ENCODE peak calls at places on chromosomes 16 and 17, in five cellular contexts. Y, N, M, E and S are unnamed samples.

GRCh38 chr17:180380-181212 is 854 bp downstream of the DOC2B start:
- DNase-seq in Y (no peak), N (no peak), M (no peak), E (no peak), S (no peak)

GRCh38 chr17:78255953-78256704 is 24.7 kb downstream of the TMEM235 start:
- DNase-seq in Y (no peak), N (no peak), M (no peak), E (no peak), S (no peak)

GRCh38 chr16:27787661-27788060 is 237.7 kb downstream of the KATNIP start:
- DNase-seq in Y (no peak), N (no peak), M (no peak), E (no peak), S (no peak)

GRCh38 chr17:30304778-30305177 is 13.0 kb upstream of the BLMH start:
- DNase-seq in Y (no peak), N (no peak), M (no peak), E (no peak), S (no peak)

GRCh38 chr17:78787444-78787843 is 5.4 kb upstream of the CYTH1 start:
- DNase-seq in Y (no peak), N (no peak), M (no peak), E (no peak), S (no peak)

GRCh38 chr16:31052131-31052530 is 18.8 kb downstream of the STX4 start:
- DNase-seq in Y (peak; percentile 89), N (peak; percentile 78), M (peak; percentile 30), E (peak; percentile 54), S (peak; percentile 86)

GRCh38 chr17:48047741-48048320 is 328 bp upstream of the NFE2L1 start:
- DNase-seq in Y (peak; percentile 99), N (peak; percentile 100), M (peak; percentile 100), E (peak; percentile 99), S (peak; percentile 100)

GRCh38 chr17:41404024-41404651 is 6.7 kb upstream of the KRT31 start:
- DNase-seq in Y (peak; percentile 98), N (no peak), M (no peak), E (no peak), S (no peak)

GRCh38 chr17:14428640-14429029 is 127.8 kb downstream of the HS3ST3B1 start:
- DNase-seq in Y (no peak), N (peak; percentile 62), M (no peak), E (no peak), S (peak; percentile 4)

GRCh38 chr16:67158637-67159600 is 790 bp downstream of the TRADD start:
- DNase-seq in Y (no peak), N (peak; percentile 93), M (peak; percentile 56), E (no peak), S (peak; percentile 54)

GRCh38 chr16:68504066-68504465 is 35.0 kb upstream of the ZFP90 start:
- DNase-seq in Y (no peak), N (no peak), M (no peak), E (no peak), S (no peak)

GRCh38 chr16:14444979-14445810 is 184.9 kb downstream of the PARN start:
- DNase-seq in Y (no peak), N (no peak), M (no peak), E (no peak), S (no peak)

GRCh38 chr17:9233761-9234160 is 212.5 kb downstream of the NTN1 start:
- DNase-seq in Y (no peak), N (no peak), M (no peak), E (no peak), S (no peak)

GRCh38 chr17:4584835-4585187 is 482 bp downstream of the SMTNL2 start:
- DNase-seq in Y (no peak), N (no peak), M (no peak), E (no peak), S (no peak)

GRCh38 chr16:50266337-50267091 is at the start of gene ADCY7:
- DNase-seq in Y (peak; percentile 83), N (peak; percentile 92), M (peak; percentile 63), E (no peak), S (peak; percentile 81)

GRCh38 chr16:50263060-50263909 is 3.1 kb upstream of the ADCY7 start:
- DNase-seq in Y (no peak), N (peak; percentile 42), M (no peak), E (no peak), S (no peak)

GRCh38 chr16:50265716-50266336 is 525 bp upstream of the ADCY7 start:
- DNase-seq in Y (no peak), N (peak; percentile 45), M (no peak), E (no peak), S (no peak)

GRCh38 chr16:50265260-50265659 is 1.1 kb upstream of the ADCY7 start:
- DNase-seq in Y (no peak), N (peak; percentile 73), M (no peak), E (no peak), S (peak; percentile 49)

DNA sequence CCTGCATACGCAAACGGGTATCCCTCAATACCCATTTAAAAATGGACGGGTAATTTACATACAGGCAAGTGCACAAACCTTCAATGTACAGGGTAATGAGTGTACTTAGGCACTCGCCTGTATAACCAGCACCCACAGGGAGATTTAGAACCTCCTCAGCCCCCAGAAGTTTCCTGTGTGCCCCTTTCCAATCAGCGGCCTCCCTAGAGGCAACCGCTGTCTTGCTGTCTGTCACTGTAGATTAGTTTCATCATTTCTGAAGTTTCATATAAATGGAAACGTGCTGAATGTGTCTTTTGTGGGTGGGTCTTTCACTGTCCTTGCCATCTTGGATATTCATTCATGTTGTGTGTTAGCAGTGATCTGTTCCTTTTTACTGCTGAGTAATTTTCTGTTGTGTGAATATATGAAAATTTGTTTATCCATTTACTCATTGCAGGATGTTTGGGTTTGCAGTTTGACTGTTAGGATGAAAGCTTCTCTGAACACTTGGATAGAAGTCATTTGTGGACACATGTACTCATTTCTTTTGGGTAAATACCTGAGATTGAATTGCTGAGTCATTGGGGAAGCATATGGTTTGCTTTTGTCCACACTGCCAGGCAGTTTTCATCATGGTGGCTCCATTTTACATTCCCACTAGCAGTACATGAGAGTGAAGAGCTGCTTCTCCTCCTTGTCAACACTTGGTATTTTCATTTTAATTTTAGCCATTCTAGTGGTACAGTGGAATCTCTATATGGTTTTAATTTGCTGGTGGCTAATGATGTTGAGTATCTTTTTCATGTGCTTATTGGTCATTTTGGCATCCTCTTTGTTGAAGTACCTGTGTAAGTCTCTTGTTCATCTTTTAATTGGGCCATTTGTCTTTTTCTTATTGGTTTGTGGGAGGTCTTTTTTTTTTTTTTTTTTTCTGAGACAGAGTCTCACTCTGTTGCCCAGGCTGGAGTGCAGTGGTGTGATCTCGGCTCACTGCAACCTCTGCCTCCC is 2.1 kb upstream of the ADCY7 start:
- DNase-seq in Y (peak; percentile 39), N (no peak), M (no peak), E (no peak), S (no peak)
- H3K4me3 ChIP-seq in Y (no peak overlapping the region), N (no peak overlapping the region), M (no peak overlapping the region), E (no peak overlapping the region), S (no peak overlapping the region)

GRCh38 chr16:84800118-84800517 is 19.7 kb upstream of the CRISPLD2 start:
- DNase-seq in Y (no peak), N (no peak), M (no peak), E (no peak), S (no peak)

GRCh38 chr16:84791501-84791900 is 28.3 kb upstream of the CRISPLD2 start:
- DNase-seq in Y (no peak), N (no peak), M (no peak), E (no peak), S (no peak)

GRCh38 chr16:84791088-84791487 is 28.7 kb upstream of the CRISPLD2 start:
- DNase-seq in Y (peak; percentile 28), N (no peak), M (no peak), E (no peak), S (peak; percentile 86)

GRCh38 chr16:84794626-84795025 is 25.2 kb upstream of the CRISPLD2 start:
- DNase-seq in Y (no peak), N (no peak), M (no peak), E (no peak), S (no peak)

DNA sequence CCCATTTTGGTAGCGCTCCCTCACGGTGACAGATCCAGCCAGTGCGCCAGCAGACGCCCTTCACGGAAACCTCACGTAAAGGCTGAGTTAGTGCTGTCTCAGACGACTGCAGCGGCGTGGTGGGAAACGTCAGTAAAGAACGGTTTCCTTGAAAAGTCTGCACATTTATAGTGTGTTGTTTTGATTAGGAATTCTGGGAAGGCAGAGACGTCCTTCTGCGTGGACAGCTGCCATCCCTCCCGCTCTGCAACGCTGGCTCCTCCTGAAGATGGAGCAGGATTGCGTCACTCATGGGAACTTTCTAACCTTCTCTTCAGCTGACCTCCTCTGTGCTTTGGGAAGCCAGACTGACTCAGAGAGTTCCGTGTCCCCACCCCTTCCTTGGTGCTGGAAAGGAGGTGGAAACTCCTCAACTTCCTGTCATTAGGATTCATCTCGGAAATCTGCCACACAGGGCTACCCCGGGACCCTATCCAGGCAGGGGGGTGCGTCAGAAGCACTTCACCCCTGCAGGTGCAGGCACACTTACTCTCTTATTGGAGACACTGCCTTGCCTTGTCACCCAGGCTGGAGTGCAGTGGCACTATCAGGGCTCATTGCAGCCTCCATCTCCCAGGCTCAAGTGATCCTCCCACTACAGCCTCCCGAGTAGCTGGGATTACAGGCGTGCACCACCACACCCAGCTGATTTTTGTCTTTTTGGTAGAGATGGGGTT is 24.3 kb upstream of the CRISPLD2 start:
- DNase-seq in Y (peak; percentile 85), N (peak; percentile 75), M (peak; percentile 57), E (peak; percentile 83), S (no peak)
- H3K4me3 ChIP-seq in Y (no peak overlapping the region), N (no peak overlapping the region), M (no peak overlapping the region), E (no peak overlapping the region), S (no peak overlapping the region)

GRCh38 chr17:82492647-82493516 is 26.6 kb upstream of the FOXK2 start:
- DNase-seq in Y (peak; percentile 71), N (no peak), M (no peak), E (no peak), S (no peak)
- H3K4me3 ChIP-seq in Y (no peak overlapping the region), N (no peak overlapping the region), M (no peak overlapping the region), E (no peak overlapping the region), S (no peak overlapping the region)

GRCh38 chr16:89563639-89564392 is 3.3 kb downstream of the RPL13 start:
- DNase-seq in Y (no peak), N (no peak), M (no peak), E (no peak), S (no peak)

GRCh38 chr16:89565506-89566372 is 5.3 kb downstream of the RPL13 start:
- DNase-seq in Y (peak; percentile 32), N (peak; percentile 73), M (peak; percentile 68), E (no peak), S (peak; percentile 65)

GRCh38 chr16:89565256-89565505 is 4.7 kb downstream of the RPL13 start:
- DNase-seq in Y (no peak), N (no peak), M (no peak), E (no peak), S (no peak)

GRCh38 chr16:89562939-89563338 is 2.5 kb downstream of the RPL13 start:
- DNase-seq in Y (no peak), N (no peak), M (no peak), E (no peak), S (no peak)

DNA sequence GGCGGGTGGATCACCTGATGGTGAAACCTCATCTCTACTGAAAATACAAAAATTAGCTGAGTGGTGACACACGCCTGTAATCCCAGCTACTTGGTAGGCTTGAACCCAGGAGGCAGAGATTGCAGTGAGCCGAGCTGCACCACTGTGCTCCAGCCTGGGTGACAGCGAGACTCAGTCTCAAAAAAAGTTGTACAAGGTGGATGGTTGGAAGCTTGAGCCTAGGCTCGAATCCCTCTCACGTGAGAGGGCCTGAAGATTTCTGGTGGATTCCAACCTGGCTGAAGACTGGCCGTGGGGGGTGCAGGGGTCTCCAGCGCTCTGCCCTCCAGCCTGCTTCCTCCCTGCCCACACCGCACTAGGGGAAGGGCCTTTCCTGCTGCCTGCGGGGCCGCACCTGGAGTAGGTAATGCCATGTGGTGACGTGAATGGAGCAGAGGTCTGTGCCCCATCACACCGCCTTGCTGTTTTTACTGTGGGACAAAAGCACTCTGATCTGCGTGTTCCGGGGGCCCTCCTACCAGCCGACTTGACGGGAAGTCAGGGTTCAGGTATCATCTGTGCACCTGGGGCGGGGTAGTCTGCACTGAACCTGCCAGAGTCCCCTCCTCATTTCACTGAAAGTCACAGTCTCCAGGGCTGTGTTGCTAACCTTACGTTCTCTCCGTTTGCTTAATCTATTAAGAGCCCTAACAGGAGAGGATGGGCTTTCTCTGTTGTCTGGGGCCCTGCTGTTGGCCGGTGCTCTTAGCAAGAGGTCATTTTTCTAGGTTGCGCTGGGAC is 4.2 kb downstream of the RPL13 start:
- DNase-seq in Y (no peak), N (no peak), M (no peak), E (no peak), S (peak; percentile 38)
- H3K4me3 ChIP-seq in Y (peak overlapping the region; percentile 37), N (peak overlapping the region; percentile 20), M (no peak overlapping the region), E (no peak overlapping the region), S (no peak overlapping the region)